ENCODE peak calls at places on chromosomes 6 and 20, in six cellular contexts. X, Y, Z, S, V and G are unnamed samples.

GRCh38 chr6:125922322-125922860 is 34.2 kb upstream of the HINT3 start:
- DNase-seq in Y (no peak), Z (no peak), X (no peak), V (no peak), S (no peak), G (no peak)

GRCh38 chr6:33589723-33590530 is 9.9 kb upstream of the BAK1 start:
- DNase-seq in S (peak), X (peak), Z (peak), V (peak), Y (peak), G (peak)

GRCh38 chr6:30727920-30728605 is 7.9 kb downstream of the TUBB start:
- DNase-seq in S (no peak), X (no peak), Y (peak), V (peak), Z (no peak), G (peak)

GRCh38 chr20:10906830-10907229 is 233.0 kb upstream of the JAG1 start:
- DNase-seq in V (no peak), Y (no peak), Z (no peak), S (no peak), X (no peak), G (peak)

GRCh38 chr6:135812085-135812526 is 39.4 kb upstream of the PDE7B start:
- DNase-seq in X (no peak), S (peak), Z (no peak), V (no peak), Y (peak), G (peak)

GRCh38 chr6:129754750-129755149 is 44.8 kb upstream of the ARHGAP18 start:
- DNase-seq in X (no peak), Y (no peak), V (no peak), S (no peak), Z (no peak), G (no peak)

GRCh38 chr20:63682384-63683139 is 13.9 kb upstream of the TNFRSF6B start:
- DNase-seq in X (peak), V (peak), S (peak), Z (peak), Y (peak), G (peak)

GRCh38 chr6:148932731-148933130 is 185.9 kb downstream of the UST start:
- DNase-seq in S (no peak), X (no peak), Z (no peak), Y (no peak), V (no peak), G (peak)

GRCh38 chr6:3061501-3061941 is 6.8 kb upstream of the RIPK1 start:
- DNase-seq in V (no peak), Z (no peak), X (no peak), S (peak), Y (peak), G (peak)

GRCh38 chr20:54086444-54087134 is 16.2 kb upstream of the BCAS1 start:
- DNase-seq in V (no peak), X (no peak), Y (peak), Z (peak), S (no peak), G (no peak)

GRCh38 chr6:43246301-43247114 is 3.2 kb downstream of the TTBK1 start:
- DNase-seq in V (no peak), X (peak), S (no peak), Y (no peak), Z (no peak), G (no peak)

GRCh38 chr6:12024715-12025434 is 12.8 kb downstream of the HIVEP1 start:
- DNase-seq in Y (peak), V (no peak), S (peak), Z (no peak), X (no peak), G (peak)